ENCODE peak calls at places on chromosomes 4 and X, in seven cellular contexts. Y, B, J, Q, G, E and D are unnamed samples.

GRCh38 chrX:69149466-69150293 is 15.6 kb downstream of the PJA1 start:
- DNase-seq in Y (peak), B (no peak), J (no peak), Q (no peak), G (no peak), E (no peak), D (no peak)

GRCh38 chr4:98516441-98517323 is 141.7 kb downstream of the TSPAN5 start:
- DNase-seq in Y (no peak), B (no peak), J (no peak), Q (no peak), G (no peak), E (no peak), D (no peak)

GRCh38 chrX:135403374-135403773 is 18.4 kb upstream of the SMIM10L2A start:
- DNase-seq in Y (no peak), B (no peak), J (no peak), Q (no peak), G (no peak), E (no peak), D (no peak)

GRCh38 chr4:1463088-1463926 is 57.1 kb upstream of the NKX1-1 start:
- DNase-seq in Y (peak), B (no peak), J (no peak), Q (no peak), G (no peak), E (peak), D (no peak)

GRCh38 chr4:71406459-71406963 is 67.7 kb downstream of the SLC4A4 start:
- DNase-seq in Y (no peak), B (no peak), J (no peak), Q (no peak), G (no peak), E (no peak), D (no peak)

GRCh38 chrX:68719904-68720614 is 72.6 kb downstream of the STARD8 start:
- DNase-seq in Y (no peak), B (no peak), J (no peak), Q (no peak), G (no peak), E (peak), D (no peak)

GRCh38 chr4:182853731-182854130 is 63.5 kb downstream of the DCTD start:
- DNase-seq in Y (no peak), B (no peak), J (no peak), Q (no peak), G (no peak), E (no peak), D (no peak)

GRCh38 chrX:107565005-107565404 is 63.3 kb upstream of the PRPS1 start:
- DNase-seq in Y (no peak), B (no peak), J (no peak), Q (no peak), G (no peak), E (no peak), D (no peak)

GRCh38 chr4:88443486-88443885 is 13.4 kb upstream of the HERC5 start:
- DNase-seq in Y (no peak), B (no peak), J (no peak), Q (no peak), G (no peak), E (no peak), D (no peak)

GRCh38 chr4:80196259-80197131 is 808 bp upstream of the PRDM8 start:
- DNase-seq in Y (no peak), B (no peak), J (no peak), Q (peak), G (peak), E (no peak), D (no peak)

GRCh38 chr4:85402371-85402770 is 72.6 kb upstream of the ARHGAP24 start:
- DNase-seq in Y (no peak), B (no peak), J (no peak), Q (no peak), G (no peak), E (peak), D (no peak)